ENCODE peak calls at places on chromosomes 1 and 21, in ten cellular contexts. One of them, this sample, is unnamed. For H3K9me3 and H3K4me1, the result is how much of the 10 kb centered on the place peaks cover.

GRCh38 chr1:173024543-173024942 is 26.2 kb downstream of the TNFSF18 start:
- DNase-seq in GM23248: no peak
- DNase-seq in astrocyte: no peak
- DNase-seq in lung: no peak
- DNase-seq in SJSA1: no peak
- DNase-seq in breast epithelium: no peak
- DNase-seq in esophagus squamous epithelium: no peak
- DNase-seq in OCI-LY7: no peak
- DNase-seq in pancreas: no peak
- DNase-seq in endodermal cell: no peak
- DNase-seq in this sample: no peak

GRCh38 chr1:195745170-195746009 is 862.9 kb downstream of the KCNT2 start:
- DNase-seq in GM23248: peak
- DNase-seq in astrocyte: no peak
- DNase-seq in lung: no peak
- DNase-seq in SJSA1: no peak
- DNase-seq in breast epithelium: no peak
- DNase-seq in esophagus squamous epithelium: no peak
- DNase-seq in OCI-LY7: no peak
- DNase-seq in pancreas: no peak
- DNase-seq in endodermal cell: no peak
- DNase-seq in this sample: no peak

GRCh38 chr1:35768350-35769187 is 1.2 kb downstream of the CLSPN start:
- DNase-seq in GM23248: peak
- DNase-seq in astrocyte: no peak
- DNase-seq in lung: no peak
- DNase-seq in SJSA1: no peak
- DNase-seq in breast epithelium: no peak
- DNase-seq in esophagus squamous epithelium: no peak
- DNase-seq in OCI-LY7: peak
- DNase-seq in pancreas: no peak
- DNase-seq in endodermal cell: peak
- DNase-seq in this sample: no peak

GRCh38 chr21:32812035-32812434 is 40.5 kb upstream of the PAXBP1 start:
- DNase-seq in GM23248: peak
- DNase-seq in astrocyte: peak
- DNase-seq in lung: no peak
- DNase-seq in SJSA1: no peak
- DNase-seq in breast epithelium: no peak
- DNase-seq in esophagus squamous epithelium: no peak
- DNase-seq in OCI-LY7: no peak
- DNase-seq in pancreas: no peak
- DNase-seq in endodermal cell: no peak
- DNase-seq in this sample: no peak

GRCh38 chr1:175885247-175885646 is 141.9 kb upstream of the TNR start:
- DNase-seq in GM23248: peak
- DNase-seq in astrocyte: peak
- DNase-seq in lung: no peak
- DNase-seq in SJSA1: no peak
- DNase-seq in breast epithelium: no peak
- DNase-seq in esophagus squamous epithelium: no peak
- DNase-seq in OCI-LY7: no peak
- DNase-seq in pancreas: no peak
- DNase-seq in endodermal cell: no peak
- DNase-seq in this sample: no peak

GRCh38 chr1:245953876-245954660 is 553.0 kb downstream of the SMYD3 start:
- DNase-seq in GM23248: peak
- DNase-seq in astrocyte: no peak
- DNase-seq in lung: no peak
- DNase-seq in SJSA1: no peak
- DNase-seq in breast epithelium: no peak
- DNase-seq in esophagus squamous epithelium: no peak
- DNase-seq in OCI-LY7: peak
- DNase-seq in pancreas: no peak
- DNase-seq in endodermal cell: no peak
- DNase-seq in this sample: no peak

GRCh38 chr1:111672338-111672737 is 52.7 kb downstream of the RAP1A start:
- DNase-seq in GM23248: peak
- DNase-seq in astrocyte: no peak
- DNase-seq in lung: no peak
- DNase-seq in SJSA1: no peak
- DNase-seq in breast epithelium: no peak
- DNase-seq in esophagus squamous epithelium: no peak
- DNase-seq in OCI-LY7: no peak
- DNase-seq in pancreas: no peak
- DNase-seq in endodermal cell: no peak
- DNase-seq in this sample: no peak

GRCh38 chr1:61453111-61453961 is 271.6 kb downstream of the TM2D1 start:
- DNase-seq in GM23248: peak
- DNase-seq in astrocyte: peak
- DNase-seq in lung: peak
- DNase-seq in SJSA1: peak
- DNase-seq in breast epithelium: peak
- DNase-seq in esophagus squamous epithelium: peak
- DNase-seq in OCI-LY7: peak
- DNase-seq in pancreas: peak
- DNase-seq in endodermal cell: peak
- DNase-seq in this sample: peak

GRCh38 chr1:171142451-171143121 is 42.5 kb upstream of the FMO2 start:
- DNase-seq in GM23248: peak
- DNase-seq in astrocyte: peak
- DNase-seq in lung: peak
- DNase-seq in SJSA1: peak
- DNase-seq in breast epithelium: no peak
- DNase-seq in esophagus squamous epithelium: no peak
- DNase-seq in OCI-LY7: no peak
- DNase-seq in pancreas: no peak
- DNase-seq in endodermal cell: no peak
- DNase-seq in this sample: peak

GRCh38 chr1:156691665-156692408 is 13.5 kb downstream of the CRABP2 start:
- DNase-seq in GM23248: peak
- DNase-seq in astrocyte: no peak
- DNase-seq in lung: no peak
- DNase-seq in SJSA1: peak
- DNase-seq in breast epithelium: no peak
- DNase-seq in esophagus squamous epithelium: no peak
- DNase-seq in OCI-LY7: no peak
- DNase-seq in pancreas: peak
- DNase-seq in endodermal cell: peak
- DNase-seq in this sample: no peak

GRCh38 chr21:37849703-37850102 is 66.6 kb downstream of the KCNJ6 start:
- DNase-seq in GM23248: peak
- DNase-seq in astrocyte: peak
- DNase-seq in lung: no peak
- DNase-seq in SJSA1: peak
- DNase-seq in breast epithelium: no peak
- DNase-seq in esophagus squamous epithelium: no peak
- DNase-seq in OCI-LY7: no peak
- DNase-seq in pancreas: no peak
- DNase-seq in endodermal cell: no peak
- DNase-seq in this sample: no peak

GRCh38 chr1:166354411-166354810 is 187.6 kb upstream of the FAM78B start:
- DNase-seq in GM23248: no peak
- DNase-seq in astrocyte: no peak
- DNase-seq in lung: no peak
- DNase-seq in SJSA1: no peak
- DNase-seq in breast epithelium: no peak
- DNase-seq in esophagus squamous epithelium: no peak
- DNase-seq in OCI-LY7: no peak
- DNase-seq in pancreas: no peak
- DNase-seq in endodermal cell: peak
- DNase-seq in this sample: no peak

GRCh38 chr1:211921579-211922095 is 91.1 kb upstream of the LPGAT1 start:
- DNase-seq in GM23248: no peak
- DNase-seq in astrocyte: no peak
- DNase-seq in lung: no peak
- DNase-seq in SJSA1: no peak
- DNase-seq in breast epithelium: no peak
- DNase-seq in esophagus squamous epithelium: no peak
- DNase-seq in OCI-LY7: no peak
- DNase-seq in pancreas: no peak
- DNase-seq in endodermal cell: no peak
- DNase-seq in this sample: no peak

GRCh38 chr1:21065851-21066250 is 110.8 kb downstream of the EIF4G3 start:
- DNase-seq in GM23248: no peak
- DNase-seq in astrocyte: no peak
- DNase-seq in lung: no peak
- DNase-seq in SJSA1: no peak
- DNase-seq in breast epithelium: no peak
- DNase-seq in esophagus squamous epithelium: no peak
- DNase-seq in OCI-LY7: no peak
- DNase-seq in pancreas: no peak
- DNase-seq in endodermal cell: no peak
- DNase-seq in this sample: no peak

GRCh38 chr1:61754545-61754944 is 12.3 kb downstream of the PATJ start:
- DNase-seq in GM23248: no peak
- DNase-seq in astrocyte: no peak
- DNase-seq in lung: no peak
- DNase-seq in SJSA1: no peak
- DNase-seq in breast epithelium: no peak
- DNase-seq in esophagus squamous epithelium: no peak
- DNase-seq in OCI-LY7: no peak
- DNase-seq in pancreas: no peak
- DNase-seq in endodermal cell: no peak
- DNase-seq in this sample: no peak

GRCh38 chr1:204408602-204409001 is 3.0 kb downstream of the PPP1R15B start:
- DNase-seq in GM23248: no peak
- DNase-seq in astrocyte: no peak
- DNase-seq in lung: no peak
- DNase-seq in SJSA1: no peak
- DNase-seq in breast epithelium: no peak
- DNase-seq in esophagus squamous epithelium: no peak
- DNase-seq in OCI-LY7: no peak
- DNase-seq in pancreas: no peak
- DNase-seq in endodermal cell: no peak
- DNase-seq in this sample: no peak

GRCh38 chr1:7418442-7419080 is 352.5 kb upstream of the VAMP3 start:
- DNase-seq in GM23248: no peak
- DNase-seq in astrocyte: no peak
- DNase-seq in lung: no peak
- DNase-seq in SJSA1: peak
- DNase-seq in breast epithelium: peak
- DNase-seq in esophagus squamous epithelium: no peak
- DNase-seq in OCI-LY7: no peak
- DNase-seq in pancreas: no peak
- DNase-seq in endodermal cell: peak
- DNase-seq in this sample: peak

GRCh38 chr1:119603695-119604094 is 44.4 kb downstream of the ZNF697 start:
- DNase-seq in GM23248: peak
- DNase-seq in astrocyte: peak
- DNase-seq in lung: no peak
- DNase-seq in SJSA1: no peak
- DNase-seq in breast epithelium: no peak
- DNase-seq in esophagus squamous epithelium: no peak
- DNase-seq in OCI-LY7: no peak
- DNase-seq in pancreas: no peak
- DNase-seq in endodermal cell: no peak
- DNase-seq in this sample: no peak

GRCh38 chr1:2165636-2166035 is 28.9 kb downstream of the FAAP20 start:
- DNase-seq in GM23248: no peak
- DNase-seq in astrocyte: no peak
- DNase-seq in lung: no peak
- DNase-seq in SJSA1: no peak
- DNase-seq in breast epithelium: no peak
- DNase-seq in esophagus squamous epithelium: no peak
- DNase-seq in OCI-LY7: no peak
- DNase-seq in pancreas: no peak
- DNase-seq in endodermal cell: peak
- DNase-seq in this sample: no peak

GRCh38 chr1:151513626-151514101 is 2.5 kb downstream of the CGN start:
- DNase-seq in GM23248: peak
- DNase-seq in astrocyte: no peak
- DNase-seq in lung: peak
- DNase-seq in SJSA1: no peak
- DNase-seq in breast epithelium: peak
- DNase-seq in esophagus squamous epithelium: no peak
- DNase-seq in OCI-LY7: peak
- DNase-seq in pancreas: peak
- DNase-seq in endodermal cell: peak
- DNase-seq in this sample: no peak
- H3K27ac ChIP-seq in GM23248: no peak
- H3K27ac ChIP-seq in astrocyte: no peak
- H3K27ac ChIP-seq in lung: peak
- H3K27ac ChIP-seq in SJSA1: no peak
- H3K27ac ChIP-seq in breast epithelium: peak
- H3K27ac ChIP-seq in esophagus squamous epithelium: peak
- H3K27ac ChIP-seq in OCI-LY7: no peak
- H3K27ac ChIP-seq in pancreas: peak
- H3K27ac ChIP-seq in endodermal cell: no peak
- H3K27ac ChIP-seq in this sample: no peak

GRCh38 chr1:17755120-17755519 is at the start of gene ACTL8:
- DNase-seq in GM23248: no peak
- DNase-seq in astrocyte: no peak
- DNase-seq in lung: no peak
- DNase-seq in SJSA1: no peak
- DNase-seq in breast epithelium: no peak
- DNase-seq in esophagus squamous epithelium: no peak
- DNase-seq in OCI-LY7: peak
- DNase-seq in pancreas: no peak
- DNase-seq in endodermal cell: no peak
- DNase-seq in this sample: no peak
- H3K9me3 ChIP-seq in GM23248: under half
- H3K9me3 ChIP-seq in astrocyte: under half
- H3K9me3 ChIP-seq in lung: under half
- H3K9me3 ChIP-seq in SJSA1: under half
- H3K9me3 ChIP-seq in breast epithelium: half or more
- H3K9me3 ChIP-seq in esophagus squamous epithelium: under half
- H3K9me3 ChIP-seq in OCI-LY7: under half
- H3K9me3 ChIP-seq in pancreas: under half
- H3K9me3 ChIP-seq in endodermal cell: under half
- H3K9me3 ChIP-seq in this sample: under half

DNA sequence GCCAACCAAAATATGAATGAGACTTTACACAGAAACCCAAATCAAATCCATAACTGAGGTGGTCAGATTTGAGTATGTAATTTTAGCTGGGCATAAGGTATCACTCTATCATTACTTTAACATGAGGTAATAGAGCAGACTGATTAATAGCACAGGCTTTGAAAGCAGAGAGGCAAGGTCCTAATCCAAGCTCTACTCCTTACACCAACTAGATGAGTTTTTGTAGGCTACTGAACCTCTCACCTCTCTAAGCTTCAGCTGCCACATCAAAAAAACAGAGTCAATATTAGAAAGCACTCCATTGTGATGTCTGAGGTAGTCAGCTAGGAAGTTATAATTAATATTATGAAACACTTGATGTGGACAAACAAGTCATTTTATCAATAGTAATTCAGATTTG is 63.7 kb downstream of the ARID4B start:
- DNase-seq in GM23248: no peak
- DNase-seq in astrocyte: no peak
- DNase-seq in lung: no peak
- DNase-seq in SJSA1: no peak
- DNase-seq in breast epithelium: no peak
- DNase-seq in esophagus squamous epithelium: no peak
- DNase-seq in OCI-LY7: no peak
- DNase-seq in pancreas: no peak
- DNase-seq in endodermal cell: no peak
- DNase-seq in this sample: no peak
- H3K4me1 ChIP-seq in GM23248: under half
- H3K4me1 ChIP-seq in astrocyte: under half
- H3K4me1 ChIP-seq in lung: under half
- H3K4me1 ChIP-seq in SJSA1: under half
- H3K4me1 ChIP-seq in breast epithelium: under half
- H3K4me1 ChIP-seq in esophagus squamous epithelium: under half
- H3K4me1 ChIP-seq in OCI-LY7: under half
- H3K4me1 ChIP-seq in pancreas: under half
- H3K4me1 ChIP-seq in endodermal cell: under half
- H3K4me1 ChIP-seq in this sample: under half

GRCh38 chr21:44867999-44868700 is 5.3 kb downstream of the PTTG1IP start:
- DNase-seq in GM23248: no peak
- DNase-seq in astrocyte: no peak
- DNase-seq in lung: no peak
- DNase-seq in SJSA1: no peak
- DNase-seq in breast epithelium: no peak
- DNase-seq in esophagus squamous epithelium: no peak
- DNase-seq in OCI-LY7: no peak
- DNase-seq in pancreas: no peak
- DNase-seq in endodermal cell: no peak
- DNase-seq in this sample: no peak
- H3K27ac ChIP-seq in GM23248: peak
- H3K27ac ChIP-seq in astrocyte: peak
- H3K27ac ChIP-seq in lung: peak
- H3K27ac ChIP-seq in SJSA1: peak
- H3K27ac ChIP-seq in breast epithelium: peak
- H3K27ac ChIP-seq in esophagus squamous epithelium: peak
- H3K27ac ChIP-seq in OCI-LY7: no peak
- H3K27ac ChIP-seq in pancreas: no peak
- H3K27ac ChIP-seq in endodermal cell: no peak
- H3K27ac ChIP-seq in this sample: peak

This sample was measured in uterus.